ENCODE peak calls at places on chromosomes 13 and 19, in nine cellular contexts. Z is transverse colon, S is psoas muscle, I is thoracic aorta, B is endodermal cell, N is AG10803, A is breast epithelium, J is hepatocyte, Q is BE2C. M is an unnamed sample.

GRCh38 chr19:40745402-40745780 is 4.9 kb downstream of the ACTMAP start:
- DNase-seq in Z (no peak), S (no peak), I (no peak), B (no peak), N (peak; percentile 61), A (no peak), J (no peak), Q (no peak), M (peak; percentile 72)

GRCh38 chr13:53028637-53029121 is at the start of gene OLFM4:
- DNase-seq in Z (peak; percentile 51), S (no peak), I (no peak), B (peak; percentile 59), N (no peak), A (no peak), J (peak; percentile 49), Q (no peak), M (no peak)

GRCh38 chr13:32639502-32640105 is 53.4 kb downstream of the PDS5B start:
- DNase-seq in Z (peak; percentile 57), S (peak; percentile 28), I (peak; percentile 10), B (peak; percentile 63), N (peak; percentile 74), A (no peak), J (peak; percentile 64), Q (peak; percentile 54), M (peak; percentile 85)

GRCh38 chr19:46614114-46614701 is 10.7 kb downstream of the PTGIR start:
- DNase-seq in Z (peak; percentile 88), S (peak; percentile 86), I (no peak), B (peak; percentile 96), N (peak; percentile 77), A (peak; percentile 78), J (peak; percentile 90), Q (peak; percentile 89), M (peak; percentile 85)

GRCh38 chr19:49513746-49514118 is 1.3 kb downstream of the FCGRT start:
- DNase-seq in Z (no peak), S (no peak), I (no peak), B (peak; percentile 56), N (no peak), A (no peak), J (no peak), Q (no peak), M (no peak)

GRCh38 chr13:34300559-34300958 is 482.6 kb downstream of the RFC3 start:
- DNase-seq in Z (no peak), S (no peak), I (no peak), B (no peak), N (no peak), A (no peak), J (peak; percentile 30), Q (no peak), M (no peak)

GRCh38 chr13:83883061-83883523 is 818 bp upstream of the SLITRK1 start:
- DNase-seq in Z (no peak), S (no peak), I (no peak), B (peak; percentile 57), N (no peak), A (no peak), J (no peak), Q (no peak), M (no peak)

GRCh38 chr19:963401-964022 is 20.6 kb upstream of the WDR18 start:
- DNase-seq in Z (no peak), S (no peak), I (no peak), B (no peak), N (no peak), A (no peak), J (no peak), Q (peak; percentile 8), M (no peak)

GRCh38 chr13:32001392-32001768 is 30.2 kb upstream of the FRY start:
- DNase-seq in Z (no peak), S (no peak), I (no peak), B (peak; percentile 59), N (peak; percentile 67), A (no peak), J (peak; percentile 50), Q (no peak), M (peak; percentile 62)

DNA sequence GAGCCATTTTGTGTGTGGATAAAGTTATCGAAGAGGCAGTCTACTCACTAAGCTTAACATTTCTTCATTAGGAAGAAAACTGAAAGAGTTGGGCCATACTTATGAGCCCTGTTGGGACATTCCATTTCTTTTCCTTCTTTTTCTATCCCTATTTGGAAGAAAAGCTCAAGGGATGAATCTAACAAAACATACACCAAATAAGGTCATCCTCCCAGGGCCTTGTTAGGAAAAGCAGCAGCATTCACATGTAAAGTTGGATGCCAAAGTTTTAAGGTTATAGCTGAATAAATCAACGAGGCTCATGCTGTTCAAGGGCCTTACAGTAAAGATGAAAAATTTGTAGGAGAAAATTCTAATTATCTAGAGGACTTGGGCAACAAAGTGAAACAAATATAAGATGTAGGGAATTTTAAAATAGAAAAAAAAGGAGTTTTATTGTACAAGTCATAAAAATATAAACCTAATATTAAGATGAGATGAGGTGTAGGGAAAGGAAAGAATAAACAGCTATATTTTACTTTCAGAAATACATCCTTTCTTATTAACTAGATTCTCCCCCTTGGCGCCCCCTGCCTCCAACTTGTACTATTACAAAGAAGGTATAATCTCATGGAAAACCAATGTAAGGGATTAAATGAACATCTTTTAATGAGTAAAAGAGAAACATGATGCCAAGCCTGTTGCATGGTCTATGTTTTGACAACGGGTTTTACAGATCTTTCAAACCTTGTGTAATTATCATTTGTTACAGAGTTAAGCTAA is 160.4 kb downstream of the PCDH20 start:
- DNase-seq in Z (no peak), S (no peak), I (no peak), B (peak; percentile 55), N (no peak), A (no peak), J (peak; percentile 12), Q (peak; percentile 43), M (no peak)
- TF ChIP-seq CTCF in Z (no peak), S (no peak), I (no peak), B (peak; percentile 81), N (no peak), A (no peak), J (peak; percentile 25), Q (peak; percentile 55), M (no peak)

DNA sequence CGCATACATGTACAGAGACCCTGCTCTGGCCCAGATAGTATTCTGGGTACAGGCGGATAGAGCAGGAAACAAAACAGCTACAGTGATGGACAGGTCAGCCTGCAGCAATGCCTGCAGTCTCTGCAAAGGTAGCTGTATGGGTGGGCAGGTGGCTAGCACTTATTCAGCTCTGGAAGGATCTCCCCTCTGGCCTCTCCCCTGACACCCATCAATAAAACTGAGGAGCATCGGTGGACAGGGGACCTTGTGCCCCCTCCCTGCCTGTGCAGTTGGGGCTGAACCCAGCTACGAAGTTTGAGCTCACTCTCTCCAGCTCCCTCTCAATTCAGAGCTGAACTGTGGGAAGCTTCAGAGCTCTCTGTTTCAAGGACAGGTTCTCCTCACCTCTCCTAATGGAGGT is 1.6 kb downstream of the ALOX5AP start:
- DNase-seq in Z (no peak), S (no peak), I (no peak), B (no peak), N (no peak), A (no peak), J (no peak), Q (no peak), M (no peak)
- H3K4me3 ChIP-seq in Z (no peak overlapping the region), S (no peak overlapping the region), I (peak overlapping the region; percentile 52), B (no peak overlapping the region), N (no peak overlapping the region), A (peak overlapping the region; percentile 5), J (no peak overlapping the region), Q (no peak overlapping the region), M (no peak overlapping the region)

GRCh38 chr19:56838680-56838929 is 1.9 kb downstream of the PEG3 start:
- DNase-seq in Z (no peak), S (no peak), I (no peak), B (no peak), N (no peak), A (no peak), J (no peak), Q (no peak), M (no peak)

GRCh38 chr19:56837004-56837403 is 3.5 kb downstream of the PEG3 start:
- DNase-seq in Z (no peak), S (no peak), I (no peak), B (no peak), N (no peak), A (no peak), J (no peak), Q (no peak), M (no peak)

GRCh38 chr19:56837492-56837891 is 3.0 kb downstream of the PEG3 start:
- DNase-seq in Z (peak; percentile 22), S (peak; percentile 72), I (peak; percentile 17), B (no peak), N (no peak), A (peak; percentile 76), J (no peak), Q (peak; percentile 34), M (no peak)

GRCh38 chr19:56838930-56839664 is 1.4 kb downstream of the PEG3 start:
- DNase-seq in Z (peak; percentile 84), S (peak; percentile 97), I (peak; percentile 99), B (no peak), N (peak; percentile 3), A (peak; percentile 97), J (no peak), Q (peak; percentile 92), M (no peak)

DNA sequence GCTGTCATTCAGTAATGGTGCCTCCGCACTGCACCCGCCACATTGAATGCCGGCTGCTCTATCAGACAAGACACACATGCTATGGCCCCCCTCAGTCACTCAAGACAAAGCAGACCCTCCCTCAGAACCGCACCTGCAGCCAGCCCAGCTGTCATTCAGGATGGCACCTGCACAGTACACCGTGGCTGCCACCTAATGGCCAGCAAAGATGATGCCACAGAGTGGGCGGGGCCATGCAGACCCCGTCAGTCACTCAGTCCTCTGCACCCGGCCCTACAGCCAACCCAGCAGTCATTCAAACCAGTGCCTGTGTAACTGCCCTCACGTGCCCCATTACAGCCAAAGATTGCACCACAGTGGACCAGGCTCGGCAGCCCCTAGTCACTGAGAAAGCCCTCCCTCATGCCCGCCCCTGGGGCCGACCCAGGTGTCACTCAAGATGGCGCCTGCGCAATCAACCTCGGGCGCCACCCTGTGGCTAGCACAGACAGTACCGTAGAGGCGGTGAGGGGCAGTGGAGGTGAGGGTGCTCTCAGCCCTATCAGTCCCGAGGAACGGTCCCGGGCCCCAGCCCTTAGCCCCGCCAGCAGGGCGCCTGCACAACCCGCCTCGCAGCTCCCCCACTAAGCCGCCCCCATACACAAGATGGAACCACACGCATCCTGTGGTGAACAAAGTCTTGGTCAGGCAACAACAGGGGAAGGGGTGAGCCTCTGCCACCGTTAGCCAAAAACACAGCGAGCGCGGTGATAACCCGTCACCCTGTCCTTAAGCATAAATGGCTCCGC is 2.4 kb downstream of the PEG3 start:
- DNase-seq in Z (peak; percentile 23), S (peak; percentile 73), I (peak; percentile 27), B (no peak), N (no peak), A (peak; percentile 66), J (no peak), Q (peak; percentile 56), M (no peak)
- TF ChIP-seq CTCF in Z (peak; percentile 23), S (peak; percentile 39), I (peak; percentile 25), B (no peak), N (no peak), A (peak; percentile 54), J (no peak), Q (peak; percentile 16), M (no peak)

DNA sequence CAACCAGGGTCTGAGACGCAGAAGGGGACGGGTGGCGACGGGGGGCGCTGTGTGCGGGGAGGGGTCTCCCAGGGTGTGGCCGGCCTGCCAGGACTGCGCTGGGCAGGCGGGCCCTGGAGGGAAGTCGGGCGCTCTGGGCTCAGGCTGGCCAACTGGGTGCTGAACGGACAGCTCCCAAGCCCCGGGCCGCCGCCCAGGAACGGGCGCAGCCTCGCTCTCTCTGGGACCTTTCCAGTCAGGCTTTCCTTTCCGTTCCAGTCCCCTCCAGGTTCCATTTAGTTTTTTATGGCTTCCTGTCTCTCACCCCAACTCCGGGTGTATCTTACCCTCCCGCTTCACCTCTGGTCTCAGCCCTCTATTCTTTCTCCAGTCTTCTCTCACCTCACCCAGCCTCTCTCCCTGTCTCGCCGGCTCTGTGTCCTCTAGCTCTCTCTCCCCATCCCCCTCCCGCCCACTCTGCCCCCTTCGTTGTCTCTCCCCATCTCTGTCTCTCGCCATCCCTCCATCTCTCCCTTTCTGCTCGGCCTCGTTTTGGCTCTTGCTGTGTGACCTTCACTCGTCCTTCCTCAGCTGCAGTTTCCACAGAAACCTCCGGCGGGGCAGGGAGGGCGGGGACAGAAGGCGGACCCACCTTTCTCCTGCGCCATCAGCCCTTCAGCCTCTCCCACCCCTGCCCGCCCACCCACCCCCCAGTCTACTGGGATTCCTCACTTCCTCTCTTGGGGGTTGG is 3.3 kb upstream of the ATP1A3 start:
- DNase-seq in Z (peak; percentile 32), S (peak; percentile 37), I (no peak), B (peak; percentile 91), N (peak; percentile 17), A (no peak), J (peak; percentile 82), Q (peak; percentile 87), M (peak; percentile 38)
- H3K4me3 ChIP-seq in Z (no peak overlapping the region), S (no peak overlapping the region), I (no peak overlapping the region), B (no peak overlapping the region), N (no peak overlapping the region), A (no peak overlapping the region), J (no peak overlapping the region), Q (peak overlapping the region; percentile 65), M (no peak overlapping the region)

M was measured in fibroblast of the aortic adventitia.